ENCODE peak calls at places on chromosomes 3 and 15, in seven cellular contexts. One of them, this sample, is unnamed.
A peak's percentile ranks its signal among the peaks of the same experiment; 100 is the strongest.

GRCh38 chr15:73078722-73079121 is 26.5 kb downstream of the NEO1 start:
- ATAC-seq in foreskin keratinocyte: peak; percentile 25
- ATAC-seq in pancreas: peak; percentile 24
- ATAC-seq in activated CD4-positive, alpha-beta T cell treated with anti-CD3 and anti-CD28 coated beads for 36 hours: no peak
- ATAC-seq in CD8-positive, alpha-beta T cell: no peak
- ATAC-seq in activated T-helper 17 cell treated with anti-CD3 and anti-CD28 coated beads, Interleukin-2, amount 50 U/mL, for 72 hours: no peak
- ATAC-seq in heart left ventricle: no peak
- ATAC-seq in this sample: no peak

GRCh38 chr15:88792342-88793282 is 10.6 kb upstream of the ACAN start:
- ATAC-seq in activated CD4-positive, alpha-beta T cell treated with anti-CD3 and anti-CD28 coated beads for 36 hours: no peak
- ATAC-seq in CD8-positive, alpha-beta T cell: no peak
- ATAC-seq in heart left ventricle: no peak
- ATAC-seq in pancreas: no peak
- ATAC-seq in activated T-helper 17 cell treated with anti-CD3 and anti-CD28 coated beads, Interleukin-2, amount 50 U/mL, for 72 hours: no peak
- ATAC-seq in foreskin keratinocyte: no peak
- ATAC-seq in this sample: no peak

GRCh38 chr3:22013641-22014040 is 262.6 kb upstream of the ZNF385D start:
- ATAC-seq in heart left ventricle: no peak
- ATAC-seq in activated CD4-positive, alpha-beta T cell treated with anti-CD3 and anti-CD28 coated beads for 36 hours: no peak
- ATAC-seq in foreskin keratinocyte: no peak
- ATAC-seq in pancreas: no peak
- ATAC-seq in CD8-positive, alpha-beta T cell: no peak
- ATAC-seq in activated T-helper 17 cell treated with anti-CD3 and anti-CD28 coated beads, Interleukin-2, amount 50 U/mL, for 72 hours: no peak
- ATAC-seq in this sample: no peak

GRCh38 chr3:32630266-32630665 is 54.7 kb upstream of the CNOT10 start:
- ATAC-seq in CD8-positive, alpha-beta T cell: no peak
- ATAC-seq in pancreas: peak; percentile 51
- ATAC-seq in activated CD4-positive, alpha-beta T cell treated with anti-CD3 and anti-CD28 coated beads for 36 hours: no peak
- ATAC-seq in heart left ventricle: no peak
- ATAC-seq in activated T-helper 17 cell treated with anti-CD3 and anti-CD28 coated beads, Interleukin-2, amount 50 U/mL, for 72 hours: no peak
- ATAC-seq in foreskin keratinocyte: no peak
- ATAC-seq in this sample: no peak

GRCh38 chr3:172137287-172138030 is 98.1 kb downstream of the FNDC3B start:
- ATAC-seq in activated CD4-positive, alpha-beta T cell treated with anti-CD3 and anti-CD28 coated beads for 36 hours: no peak
- ATAC-seq in heart left ventricle: peak; percentile 49
- ATAC-seq in foreskin keratinocyte: no peak
- ATAC-seq in pancreas: no peak
- ATAC-seq in CD8-positive, alpha-beta T cell: no peak
- ATAC-seq in activated T-helper 17 cell treated with anti-CD3 and anti-CD28 coated beads, Interleukin-2, amount 50 U/mL, for 72 hours: no peak
- ATAC-seq in this sample: no peak

GRCh38 chr3:98824256-98824655 is 61.1 kb downstream of the ST3GAL6 start:
- ATAC-seq in heart left ventricle: peak; percentile 16
- ATAC-seq in CD8-positive, alpha-beta T cell: no peak
- ATAC-seq in activated CD4-positive, alpha-beta T cell treated with anti-CD3 and anti-CD28 coated beads for 36 hours: no peak
- ATAC-seq in foreskin keratinocyte: no peak
- ATAC-seq in activated T-helper 17 cell treated with anti-CD3 and anti-CD28 coated beads, Interleukin-2, amount 50 U/mL, for 72 hours: no peak
- ATAC-seq in pancreas: no peak
- ATAC-seq in this sample: no peak

GRCh38 chr15:50552238-50552637 is 5.8 kb upstream of the USP50 start:
- ATAC-seq in heart left ventricle: no peak
- ATAC-seq in activated CD4-positive, alpha-beta T cell treated with anti-CD3 and anti-CD28 coated beads for 36 hours: no peak
- ATAC-seq in activated T-helper 17 cell treated with anti-CD3 and anti-CD28 coated beads, Interleukin-2, amount 50 U/mL, for 72 hours: no peak
- ATAC-seq in pancreas: no peak
- ATAC-seq in foreskin keratinocyte: no peak
- ATAC-seq in CD8-positive, alpha-beta T cell: no peak
- ATAC-seq in this sample: no peak

GRCh38 chr3:113255854-113256615 is 44.7 kb downstream of the BOC start:
- ATAC-seq in pancreas: no peak
- ATAC-seq in CD8-positive, alpha-beta T cell: no peak
- ATAC-seq in foreskin keratinocyte: no peak
- ATAC-seq in heart left ventricle: no peak
- ATAC-seq in activated T-helper 17 cell treated with anti-CD3 and anti-CD28 coated beads, Interleukin-2, amount 50 U/mL, for 72 hours: no peak
- ATAC-seq in activated CD4-positive, alpha-beta T cell treated with anti-CD3 and anti-CD28 coated beads for 36 hours: no peak
- ATAC-seq in this sample: peak; percentile 83

GRCh38 chr3:58798312-58798711 is 131.7 kb upstream of the FAM3D start:
- ATAC-seq in activated T-helper 17 cell treated with anti-CD3 and anti-CD28 coated beads, Interleukin-2, amount 50 U/mL, for 72 hours: no peak
- ATAC-seq in heart left ventricle: no peak
- ATAC-seq in CD8-positive, alpha-beta T cell: no peak
- ATAC-seq in foreskin keratinocyte: no peak
- ATAC-seq in pancreas: no peak
- ATAC-seq in activated CD4-positive, alpha-beta T cell treated with anti-CD3 and anti-CD28 coated beads for 36 hours: no peak
- ATAC-seq in this sample: no peak

GRCh38 chr3:142470826-142471225 is 23.0 kb upstream of the XRN1 start:
- ATAC-seq in heart left ventricle: no peak
- ATAC-seq in activated T-helper 17 cell treated with anti-CD3 and anti-CD28 coated beads, Interleukin-2, amount 50 U/mL, for 72 hours: no peak
- ATAC-seq in activated CD4-positive, alpha-beta T cell treated with anti-CD3 and anti-CD28 coated beads for 36 hours: no peak
- ATAC-seq in pancreas: no peak
- ATAC-seq in foreskin keratinocyte: no peak
- ATAC-seq in CD8-positive, alpha-beta T cell: no peak
- ATAC-seq in this sample: no peak

GRCh38 chr3:155382396-155383042 is 89.0 kb upstream of the STRIT1 start:
- ATAC-seq in CD8-positive, alpha-beta T cell: no peak
- ATAC-seq in activated CD4-positive, alpha-beta T cell treated with anti-CD3 and anti-CD28 coated beads for 36 hours: no peak
- ATAC-seq in pancreas: peak; percentile 99
- ATAC-seq in activated T-helper 17 cell treated with anti-CD3 and anti-CD28 coated beads, Interleukin-2, amount 50 U/mL, for 72 hours: no peak
- ATAC-seq in foreskin keratinocyte: peak; percentile 94
- ATAC-seq in heart left ventricle: peak; percentile 92
- ATAC-seq in this sample: no peak

GRCh38 chr15:53549697-53550315 is 209.7 kb downstream of the WDR72 start:
- ATAC-seq in foreskin keratinocyte: no peak
- ATAC-seq in activated CD4-positive, alpha-beta T cell treated with anti-CD3 and anti-CD28 coated beads for 36 hours: no peak
- ATAC-seq in activated T-helper 17 cell treated with anti-CD3 and anti-CD28 coated beads, Interleukin-2, amount 50 U/mL, for 72 hours: no peak
- ATAC-seq in heart left ventricle: no peak
- ATAC-seq in pancreas: peak; percentile 97
- ATAC-seq in CD8-positive, alpha-beta T cell: no peak
- ATAC-seq in this sample: no peak

GRCh38 chr3:33645060-33645841 is 72.8 kb downstream of the CLASP2 start:
- ATAC-seq in activated T-helper 17 cell treated with anti-CD3 and anti-CD28 coated beads, Interleukin-2, amount 50 U/mL, for 72 hours: peak; percentile 85
- ATAC-seq in heart left ventricle: peak; percentile 75
- ATAC-seq in pancreas: peak; percentile 91
- ATAC-seq in foreskin keratinocyte: peak; percentile 97
- ATAC-seq in activated CD4-positive, alpha-beta T cell treated with anti-CD3 and anti-CD28 coated beads for 36 hours: peak; percentile 93
- ATAC-seq in CD8-positive, alpha-beta T cell: peak; percentile 95
- ATAC-seq in this sample: no peak

GRCh38 chr15:62979252-62979651 is 63.3 kb upstream of the TPM1 start:
- ATAC-seq in foreskin keratinocyte: no peak
- ATAC-seq in pancreas: peak; percentile 39
- ATAC-seq in activated CD4-positive, alpha-beta T cell treated with anti-CD3 and anti-CD28 coated beads for 36 hours: no peak
- ATAC-seq in CD8-positive, alpha-beta T cell: no peak
- ATAC-seq in heart left ventricle: no peak
- ATAC-seq in activated T-helper 17 cell treated with anti-CD3 and anti-CD28 coated beads, Interleukin-2, amount 50 U/mL, for 72 hours: no peak
- ATAC-seq in this sample: no peak

GRCh38 chr3:124565551-124565950 is 164.7 kb upstream of the UMPS start:
- ATAC-seq in activated T-helper 17 cell treated with anti-CD3 and anti-CD28 coated beads, Interleukin-2, amount 50 U/mL, for 72 hours: no peak
- ATAC-seq in CD8-positive, alpha-beta T cell: no peak
- ATAC-seq in pancreas: peak; percentile 69
- ATAC-seq in activated CD4-positive, alpha-beta T cell treated with anti-CD3 and anti-CD28 coated beads for 36 hours: no peak
- ATAC-seq in foreskin keratinocyte: no peak
- ATAC-seq in heart left ventricle: no peak
- ATAC-seq in this sample: no peak

GRCh38 chr15:51240066-51240465 is 98.3 kb downstream of the CYP19A1 start:
- ATAC-seq in foreskin keratinocyte: no peak
- ATAC-seq in heart left ventricle: no peak
- ATAC-seq in pancreas: no peak
- ATAC-seq in activated CD4-positive, alpha-beta T cell treated with anti-CD3 and anti-CD28 coated beads for 36 hours: no peak
- ATAC-seq in activated T-helper 17 cell treated with anti-CD3 and anti-CD28 coated beads, Interleukin-2, amount 50 U/mL, for 72 hours: peak; percentile 30
- ATAC-seq in CD8-positive, alpha-beta T cell: no peak
- ATAC-seq in this sample: peak; percentile 62

GRCh38 chr3:45881031-45882022 is 5.0 kb upstream of the CCR9 start:
- ATAC-seq in activated CD4-positive, alpha-beta T cell treated with anti-CD3 and anti-CD28 coated beads for 36 hours: peak; percentile 92
- ATAC-seq in pancreas: no peak
- ATAC-seq in heart left ventricle: peak; percentile 54
- ATAC-seq in foreskin keratinocyte: peak; percentile 74
- ATAC-seq in CD8-positive, alpha-beta T cell: peak; percentile 88
- ATAC-seq in activated T-helper 17 cell treated with anti-CD3 and anti-CD28 coated beads, Interleukin-2, amount 50 U/mL, for 72 hours: peak; percentile 80
- ATAC-seq in this sample: peak; percentile 4

GRCh38 chr15:60530653-60531052 is 51.7 kb upstream of the ICE2 start:
- ATAC-seq in heart left ventricle: no peak
- ATAC-seq in activated CD4-positive, alpha-beta T cell treated with anti-CD3 and anti-CD28 coated beads for 36 hours: no peak
- ATAC-seq in CD8-positive, alpha-beta T cell: no peak
- ATAC-seq in pancreas: no peak
- ATAC-seq in foreskin keratinocyte: no peak
- ATAC-seq in activated T-helper 17 cell treated with anti-CD3 and anti-CD28 coated beads, Interleukin-2, amount 50 U/mL, for 72 hours: no peak
- ATAC-seq in this sample: no peak

GRCh38 chr3:192224634-192225033 is 502.7 kb downstream of the FGF12 start:
- ATAC-seq in pancreas: no peak
- ATAC-seq in heart left ventricle: peak; percentile 22
- ATAC-seq in foreskin keratinocyte: no peak
- ATAC-seq in activated T-helper 17 cell treated with anti-CD3 and anti-CD28 coated beads, Interleukin-2, amount 50 U/mL, for 72 hours: no peak
- ATAC-seq in CD8-positive, alpha-beta T cell: no peak
- ATAC-seq in activated CD4-positive, alpha-beta T cell treated with anti-CD3 and anti-CD28 coated beads for 36 hours: no peak
- ATAC-seq in this sample: no peak

GRCh38 chr3:100120022-100120421 is 5.7 kb upstream of the FILIP1L start:
- ATAC-seq in CD8-positive, alpha-beta T cell: no peak
- ATAC-seq in foreskin keratinocyte: no peak
- ATAC-seq in heart left ventricle: no peak
- ATAC-seq in activated CD4-positive, alpha-beta T cell treated with anti-CD3 and anti-CD28 coated beads for 36 hours: no peak
- ATAC-seq in activated T-helper 17 cell treated with anti-CD3 and anti-CD28 coated beads, Interleukin-2, amount 50 U/mL, for 72 hours: no peak
- ATAC-seq in pancreas: no peak
- ATAC-seq in this sample: no peak

GRCh38 chr3:42489937-42490227 is 12.6 kb upstream of the VIPR1 start:
- ATAC-seq in foreskin keratinocyte: peak; percentile 27
- ATAC-seq in CD8-positive, alpha-beta T cell: no peak
- ATAC-seq in heart left ventricle: no peak
- ATAC-seq in activated T-helper 17 cell treated with anti-CD3 and anti-CD28 coated beads, Interleukin-2, amount 50 U/mL, for 72 hours: no peak
- ATAC-seq in activated CD4-positive, alpha-beta T cell treated with anti-CD3 and anti-CD28 coated beads for 36 hours: no peak
- ATAC-seq in pancreas: peak; percentile 10
- ATAC-seq in this sample: no peak

GRCh38 chr15:38648116-38648843 is 83.7 kb upstream of the RASGRP1 start:
- ATAC-seq in pancreas: peak; percentile 70
- ATAC-seq in CD8-positive, alpha-beta T cell: no peak
- ATAC-seq in activated T-helper 17 cell treated with anti-CD3 and anti-CD28 coated beads, Interleukin-2, amount 50 U/mL, for 72 hours: no peak
- ATAC-seq in activated CD4-positive, alpha-beta T cell treated with anti-CD3 and anti-CD28 coated beads for 36 hours: no peak
- ATAC-seq in foreskin keratinocyte: peak; percentile 87
- ATAC-seq in heart left ventricle: no peak
- ATAC-seq in this sample: no peak

This sample was measured in stimulated activated memory B cell treated with anti-CD40 and anti-IgM and Interleukin-4, amounts not matched to agents 10 μg/mL and 1 μg/mL and 100 μg/mL, for 72 hours.